ENCODE peak calls at places on chromosomes 5 and 9, in five cellular contexts. One of them, this sample, is unnamed.

GRCh38 chr5:122200894-122201293 is 71.5 kb downstream of the ZNF474 start:
- DNase-seq in iPS-NIHi11: no peak
- DNase-seq in heart left ventricle: no peak
- DNase-seq in RPMI8226: no peak
- DNase-seq in NCI-H1417 treated with DMSO at 0.1 percent for 48 hours: no peak
- DNase-seq in this sample: no peak

GRCh38 chr5:119318256-119318914 is 37.4 kb upstream of the TNFAIP8 start:
- DNase-seq in NCI-H1417 treated with DMSO at 0.1 percent for 48 hours: no peak
- DNase-seq in RPMI8226: no peak
- DNase-seq in iPS-NIHi11: no peak
- DNase-seq in heart left ventricle: no peak
- DNase-seq in this sample: no peak

GRCh38 chr9:109733690-109734089 is 46.3 kb upstream of the PALM2AKAP2 start:
- DNase-seq in RPMI8226: no peak
- DNase-seq in heart left ventricle: no peak
- DNase-seq in iPS-NIHi11: no peak
- DNase-seq in NCI-H1417 treated with DMSO at 0.1 percent for 48 hours: no peak
- DNase-seq in this sample: no peak

GRCh38 chr5:67366961-67367360 is 170.4 kb upstream of the CD180 start:
- DNase-seq in iPS-NIHi11: no peak
- DNase-seq in RPMI8226: no peak
- DNase-seq in heart left ventricle: no peak
- DNase-seq in NCI-H1417 treated with DMSO at 0.1 percent for 48 hours: no peak
- DNase-seq in this sample: no peak

GRCh38 chr9:134239130-134239888 is 74.9 kb upstream of the RNU6ATAC start:
- DNase-seq in RPMI8226: no peak
- DNase-seq in heart left ventricle: no peak
- DNase-seq in iPS-NIHi11: no peak
- DNase-seq in NCI-H1417 treated with DMSO at 0.1 percent for 48 hours: no peak
- DNase-seq in this sample: no peak

GRCh38 chr9:126474201-126474765 is 139.4 kb upstream of the LMX1B start:
- DNase-seq in RPMI8226: no peak
- DNase-seq in NCI-H1417 treated with DMSO at 0.1 percent for 48 hours: no peak
- DNase-seq in heart left ventricle: no peak
- DNase-seq in iPS-NIHi11: no peak
- DNase-seq in this sample: no peak

GRCh38 chr5:175680463-175680862 is 22.6 kb downstream of the HRH2 start:
- DNase-seq in heart left ventricle: no peak
- DNase-seq in iPS-NIHi11: no peak
- DNase-seq in RPMI8226: no peak
- DNase-seq in NCI-H1417 treated with DMSO at 0.1 percent for 48 hours: no peak
- DNase-seq in this sample: no peak

GRCh38 chr5:125348221-125348692 is 601.8 kb upstream of the ZNF608 start:
- DNase-seq in heart left ventricle: no peak
- DNase-seq in iPS-NIHi11: peak
- DNase-seq in NCI-H1417 treated with DMSO at 0.1 percent for 48 hours: no peak
- DNase-seq in RPMI8226: no peak
- DNase-seq in this sample: no peak

GRCh38 chr5:137734962-137735530 is 843 bp downstream of the KLHL3 start:
- DNase-seq in NCI-H1417 treated with DMSO at 0.1 percent for 48 hours: no peak
- DNase-seq in RPMI8226: no peak
- DNase-seq in heart left ventricle: no peak
- DNase-seq in iPS-NIHi11: no peak
- DNase-seq in this sample: peak

GRCh38 chr9:68872026-68872501 is 141.8 kb downstream of the PRKACG start:
- DNase-seq in NCI-H1417 treated with DMSO at 0.1 percent for 48 hours: no peak
- DNase-seq in RPMI8226: no peak
- DNase-seq in heart left ventricle: peak
- DNase-seq in iPS-NIHi11: peak
- DNase-seq in this sample: peak

GRCh38 chr5:16768184-16768583 is 151.4 kb upstream of the RETREG1 start:
- DNase-seq in RPMI8226: no peak
- DNase-seq in NCI-H1417 treated with DMSO at 0.1 percent for 48 hours: no peak
- DNase-seq in iPS-NIHi11: no peak
- DNase-seq in heart left ventricle: no peak
- DNase-seq in this sample: no peak

GRCh38 chr9:131094015-131094414 is 2.3 kb upstream of the AIF1L start:
- DNase-seq in iPS-NIHi11: no peak
- DNase-seq in heart left ventricle: no peak
- DNase-seq in NCI-H1417 treated with DMSO at 0.1 percent for 48 hours: no peak
- DNase-seq in RPMI8226: no peak
- DNase-seq in this sample: no peak

GRCh38 chr9:78189461-78189860 is 46.4 kb upstream of the CEP78 start:
- DNase-seq in heart left ventricle: no peak
- DNase-seq in iPS-NIHi11: no peak
- DNase-seq in NCI-H1417 treated with DMSO at 0.1 percent for 48 hours: no peak
- DNase-seq in RPMI8226: no peak
- DNase-seq in this sample: peak

GRCh38 chr9:7561527-7561926 is 238.1 kb downstream of the DMAC1 start:
- DNase-seq in RPMI8226: no peak
- DNase-seq in iPS-NIHi11: no peak
- DNase-seq in heart left ventricle: no peak
- DNase-seq in NCI-H1417 treated with DMSO at 0.1 percent for 48 hours: no peak
- DNase-seq in this sample: no peak

GRCh38 chr5:116361171-116361967 is 213.3 kb downstream of the SEMA6A start:
- DNase-seq in RPMI8226: no peak
- DNase-seq in iPS-NIHi11: peak
- DNase-seq in heart left ventricle: peak
- DNase-seq in NCI-H1417 treated with DMSO at 0.1 percent for 48 hours: no peak
- DNase-seq in this sample: peak

GRCh38 chr9:5480919-5481743 is 29.2 kb upstream of the PDCD1LG2 start:
- DNase-seq in iPS-NIHi11: no peak
- DNase-seq in NCI-H1417 treated with DMSO at 0.1 percent for 48 hours: no peak
- DNase-seq in RPMI8226: no peak
- DNase-seq in heart left ventricle: no peak
- DNase-seq in this sample: no peak

GRCh38 chr9:134474058-134474370 is 147.8 kb downstream of the RXRA start:
- DNase-seq in iPS-NIHi11: no peak
- DNase-seq in NCI-H1417 treated with DMSO at 0.1 percent for 48 hours: no peak
- DNase-seq in heart left ventricle: peak
- DNase-seq in RPMI8226: no peak
- DNase-seq in this sample: no peak

GRCh38 chr5:98364549-98364948 is 408.9 kb upstream of the RGMB start:
- DNase-seq in heart left ventricle: no peak
- DNase-seq in NCI-H1417 treated with DMSO at 0.1 percent for 48 hours: no peak
- DNase-seq in iPS-NIHi11: no peak
- DNase-seq in RPMI8226: no peak
- DNase-seq in this sample: no peak

GRCh38 chr9:37775216-37775919 is 9.5 kb downstream of the EXOSC3 start:
- DNase-seq in heart left ventricle: no peak
- DNase-seq in NCI-H1417 treated with DMSO at 0.1 percent for 48 hours: no peak
- DNase-seq in RPMI8226: no peak
- DNase-seq in iPS-NIHi11: no peak
- DNase-seq in this sample: no peak

GRCh38 chr9:88179080-88179521 is 40.8 kb upstream of the SPATA31C2 start:
- DNase-seq in iPS-NIHi11: no peak
- DNase-seq in RPMI8226: no peak
- DNase-seq in NCI-H1417 treated with DMSO at 0.1 percent for 48 hours: no peak
- DNase-seq in heart left ventricle: no peak
- DNase-seq in this sample: peak

GRCh38 chr5:42900734-42901133 is 89.0 kb upstream of the SELENOP start:
- DNase-seq in RPMI8226: no peak
- DNase-seq in iPS-NIHi11: no peak
- DNase-seq in heart left ventricle: no peak
- DNase-seq in NCI-H1417 treated with DMSO at 0.1 percent for 48 hours: no peak
- DNase-seq in this sample: no peak

GRCh38 chr5:136686192-136686872 is 321.0 kb upstream of the TRPC7 start:
- DNase-seq in iPS-NIHi11: peak
- DNase-seq in heart left ventricle: no peak
- DNase-seq in RPMI8226: peak
- DNase-seq in NCI-H1417 treated with DMSO at 0.1 percent for 48 hours: no peak
- DNase-seq in this sample: no peak

GRCh38 chr5:132027027-132027426 is 15.6 kb upstream of the ACSL6 start:
- DNase-seq in RPMI8226: no peak
- DNase-seq in heart left ventricle: no peak
- DNase-seq in NCI-H1417 treated with DMSO at 0.1 percent for 48 hours: no peak
- DNase-seq in iPS-NIHi11: no peak
- DNase-seq in this sample: no peak

GRCh38 chr9:91837982-91838731 is 111.9 kb downstream of the ROR2 start:
- DNase-seq in iPS-NIHi11: no peak
- DNase-seq in heart left ventricle: peak
- DNase-seq in NCI-H1417 treated with DMSO at 0.1 percent for 48 hours: no peak
- DNase-seq in RPMI8226: no peak
- DNase-seq in this sample: peak

GRCh38 chr5:61823796-61824195 is 482.2 kb upstream of the KIF2A start:
- DNase-seq in NCI-H1417 treated with DMSO at 0.1 percent for 48 hours: no peak
- DNase-seq in RPMI8226: no peak
- DNase-seq in heart left ventricle: no peak
- DNase-seq in iPS-NIHi11: no peak
- DNase-seq in this sample: no peak

GRCh38 chr5:19564036-19564435 is 424.0 kb downstream of the CDH18 start:
- DNase-seq in heart left ventricle: no peak
- DNase-seq in iPS-NIHi11: no peak
- DNase-seq in RPMI8226: peak
- DNase-seq in NCI-H1417 treated with DMSO at 0.1 percent for 48 hours: no peak
- DNase-seq in this sample: no peak

GRCh38 chr5:42870882-42871418 is 59.3 kb upstream of the SELENOP start:
- DNase-seq in heart left ventricle: no peak
- DNase-seq in iPS-NIHi11: no peak
- DNase-seq in NCI-H1417 treated with DMSO at 0.1 percent for 48 hours: no peak
- DNase-seq in RPMI8226: no peak
- DNase-seq in this sample: no peak

GRCh38 chr9:89408628-89409101 is 89.2 kb downstream of the SEMA4D start:
- DNase-seq in RPMI8226: no peak
- DNase-seq in heart left ventricle: no peak
- DNase-seq in NCI-H1417 treated with DMSO at 0.1 percent for 48 hours: no peak
- DNase-seq in iPS-NIHi11: no peak
- DNase-seq in this sample: peak

GRCh38 chr5:149298857-149299404 is 27.3 kb downstream of the AFAP1L1 start:
- DNase-seq in heart left ventricle: no peak
- DNase-seq in NCI-H1417 treated with DMSO at 0.1 percent for 48 hours: no peak
- DNase-seq in RPMI8226: no peak
- DNase-seq in iPS-NIHi11: no peak
- DNase-seq in this sample: peak

GRCh38 chr5:54249210-54250028 is 61.0 kb downstream of the ARL15 start:
- DNase-seq in NCI-H1417 treated with DMSO at 0.1 percent for 48 hours: no peak
- DNase-seq in heart left ventricle: no peak
- DNase-seq in RPMI8226: peak
- DNase-seq in iPS-NIHi11: peak
- DNase-seq in this sample: peak

This sample was measured in adrenal gland.